ENCODE peak calls at places on chromosomes 3 and 15, in seven cellular contexts. N, L, X, Z, D, O and U are unnamed samples.
A peak's percentile ranks its signal among the peaks of the same experiment; 100 is the strongest.

GRCh38 chr15:77052556-77052955 is 18.4 kb downstream of the TSPAN3 start:
- DNase-seq in N (no peak), L (no peak), X (no peak), Z (no peak), D (no peak), O (no peak), U (no peak)

GRCh38 chr3:8509961-8510360 is 8.3 kb downstream of the LMCD1 start:
- DNase-seq in N (no peak), L (no peak), X (peak; percentile 78), Z (no peak), D (no peak), O (peak; percentile 91), U (no peak)

GRCh38 chr3:177150970-177151627 is 46.2 kb downstream of the TBL1XR1 start:
- DNase-seq in N (no peak), L (peak; percentile 32), X (no peak), Z (no peak), D (no peak), O (peak; percentile 85), U (no peak)

GRCh38 chr15:45376300-45376928 is 1.9 kb downstream of the GATM start:
- DNase-seq in N (no peak), L (no peak), X (no peak), Z (no peak), D (no peak), O (no peak), U (no peak)

GRCh38 chr3:107674371-107674770 is 151.6 kb downstream of the BBX start:
- DNase-seq in N (no peak), L (no peak), X (peak; percentile 56), Z (peak; percentile 61), D (no peak), O (peak; percentile 46), U (no peak)

GRCh38 chr15:48965972-48966371 is 2.3 kb upstream of the SHC4 start:
- DNase-seq in N (no peak), L (no peak), X (no peak), Z (peak; percentile 84), D (peak; percentile 60), O (peak; percentile 72), U (no peak)

GRCh38 chr3:169662215-169663070 is 1.1 kb downstream of the MECOM start:
- DNase-seq in N (no peak), L (peak; percentile 94), X (peak; percentile 78), Z (peak; percentile 75), D (peak; percentile 90), O (peak; percentile 82), U (peak; percentile 17)

GRCh38 chr3:48599077-48599501 is 4.0 kb upstream of the COL7A1 start:
- DNase-seq in N (no peak), L (no peak), X (no peak), Z (no peak), D (no peak), O (no peak), U (no peak)

GRCh38 chr3:177722386-177722785 is 525.1 kb upstream of the TBL1XR1 start:
- DNase-seq in N (no peak), L (no peak), X (no peak), Z (no peak), D (no peak), O (no peak), U (no peak)

DNA sequence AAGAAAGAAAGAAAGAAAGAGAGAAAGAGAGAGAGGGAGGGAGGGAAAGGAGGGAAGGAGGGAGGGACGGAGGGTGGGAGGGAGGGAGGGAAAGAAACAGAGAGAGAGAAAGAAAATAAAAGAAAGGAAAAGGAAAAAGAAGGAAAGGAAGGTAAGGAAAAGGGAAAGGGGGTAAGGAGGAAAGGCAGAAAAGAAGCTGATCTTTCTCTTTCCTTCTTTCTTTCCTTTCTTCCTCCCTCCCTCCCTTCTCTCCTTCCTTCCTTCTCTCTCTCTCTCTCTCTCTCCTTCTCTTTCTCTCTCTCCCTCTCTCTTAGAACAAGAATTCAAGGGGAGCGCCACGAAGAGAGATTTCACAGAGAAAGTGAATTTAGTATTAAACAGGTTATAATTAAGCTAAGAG is 25.8 kb upstream of the TMCC1 start:
- DNase-seq in N (no peak), L (no peak), X (no peak), Z (no peak), D (no peak), O (no peak), U (no peak)
- H3K9me3 ChIP-seq in N (peaks cover 19% of the 10 kb centered on the region), L (no peaks in the 10 kb centered on the region), X (peaks cover 20% of the 10 kb centered on the region), Z (peaks cover 9% of the 10 kb centered on the region), D (peaks cover 14% of the 10 kb centered on the region), O (no peaks in the 10 kb centered on the region), U (peaks cover 8% of the 10 kb centered on the region)

DNA sequence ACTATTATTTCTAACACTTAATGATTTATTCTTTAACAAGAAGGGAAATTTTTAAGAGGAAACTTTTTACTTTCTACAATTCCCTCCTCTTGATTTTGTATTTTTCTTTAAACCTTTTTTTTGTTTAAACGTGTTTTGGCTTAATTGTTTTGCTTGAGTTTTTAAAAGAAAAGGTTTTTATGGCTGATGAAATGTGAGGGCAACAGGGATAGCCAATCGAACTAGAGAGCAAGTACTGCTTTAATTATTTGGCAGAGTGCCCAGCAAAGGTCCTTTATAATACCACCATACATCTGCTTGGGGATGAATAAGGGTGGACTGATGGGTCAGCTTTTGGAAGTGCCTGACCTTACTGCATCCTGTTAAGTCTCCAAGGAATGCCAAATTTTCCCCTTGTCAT is 19.6 kb upstream of the MTHFS start:
- DNase-seq in N (no peak), L (no peak), X (no peak), Z (no peak), D (no peak), O (peak; percentile 59), U (no peak)
- H3K9me3 ChIP-seq in N (peaks cover 41% of the 10 kb centered on the region), L (no peaks in the 10 kb centered on the region), X (peaks cover 65% of the 10 kb centered on the region), Z (peaks cover 27% of the 10 kb centered on the region), D (peaks cover 15% of the 10 kb centered on the region), O (no peaks in the 10 kb centered on the region), U (peaks cover 18% of the 10 kb centered on the region)

DNA sequence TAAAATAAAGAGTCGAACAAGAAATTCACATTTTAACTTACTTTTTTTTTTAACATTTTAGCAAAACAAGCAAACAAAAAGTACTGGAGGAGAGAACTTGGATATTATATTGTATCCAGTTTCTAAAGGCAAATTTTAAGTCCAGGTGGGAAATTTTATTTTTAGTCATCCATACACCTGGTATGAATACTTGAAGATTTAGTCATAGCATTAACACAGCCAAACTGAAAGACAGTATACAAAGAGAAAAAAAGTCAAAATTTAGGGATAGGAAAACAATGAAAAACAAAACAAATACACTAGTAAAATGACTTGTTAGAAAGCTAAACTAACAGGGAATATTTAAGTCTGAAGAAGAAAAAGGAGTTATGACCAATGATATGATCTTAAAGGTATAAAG is 69.1 kb downstream of the PROS1 start:
- DNase-seq in N (no peak), L (no peak), X (no peak), Z (no peak), D (no peak), O (no peak), U (no peak)
- H3K9me3 ChIP-seq in N (no peaks in the 10 kb centered on the region), L (no peaks in the 10 kb centered on the region), X (no peaks in the 10 kb centered on the region), Z (no peaks in the 10 kb centered on the region), D (no peaks in the 10 kb centered on the region), O (no peaks in the 10 kb centered on the region), U (no peaks in the 10 kb centered on the region)

DNA sequence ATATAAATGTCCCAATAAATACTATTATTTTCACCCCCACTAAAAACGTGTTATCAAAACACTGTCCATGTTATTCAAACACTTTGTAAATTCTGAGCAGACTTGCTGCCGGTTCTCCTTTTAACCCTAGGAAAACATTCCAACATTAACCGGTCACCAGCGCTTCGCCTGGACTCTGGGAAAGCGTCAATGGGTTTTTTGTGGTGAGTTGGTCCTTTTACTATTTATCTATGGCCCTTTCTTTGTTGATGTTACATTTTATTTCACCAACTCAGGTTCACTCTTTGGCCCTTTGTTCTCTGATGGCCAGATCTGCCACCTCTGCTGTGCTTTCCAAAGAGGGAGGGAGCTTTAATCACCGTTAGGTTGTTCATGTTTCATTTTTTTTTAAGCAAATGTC is 4.1 kb upstream of the EOMES start:
- DNase-seq in N (no peak), L (no peak), X (no peak), Z (no peak), D (no peak), O (no peak), U (no peak)
- H3K9me3 ChIP-seq in N (no peaks in the 10 kb centered on the region), L (no peaks in the 10 kb centered on the region), X (no peaks in the 10 kb centered on the region), Z (no peaks in the 10 kb centered on the region), D (no peaks in the 10 kb centered on the region), O (no peaks in the 10 kb centered on the region), U (peaks cover 3% of the 10 kb centered on the region)

GRCh38 chr3:44571024-44571423 is 13.7 kb upstream of the ZNF660 start:
- DNase-seq in N (no peak), L (no peak), X (no peak), Z (no peak), D (no peak), O (no peak), U (no peak)
- H3K9me3 ChIP-seq in N (peaks cover 31% of the 10 kb centered on the region), L (no peaks in the 10 kb centered on the region), X (peaks cover 35% of the 10 kb centered on the region), Z (no peaks in the 10 kb centered on the region), D (no peaks in the 10 kb centered on the region), O (no peaks in the 10 kb centered on the region), U (peaks cover 16% of the 10 kb centered on the region)

DNA sequence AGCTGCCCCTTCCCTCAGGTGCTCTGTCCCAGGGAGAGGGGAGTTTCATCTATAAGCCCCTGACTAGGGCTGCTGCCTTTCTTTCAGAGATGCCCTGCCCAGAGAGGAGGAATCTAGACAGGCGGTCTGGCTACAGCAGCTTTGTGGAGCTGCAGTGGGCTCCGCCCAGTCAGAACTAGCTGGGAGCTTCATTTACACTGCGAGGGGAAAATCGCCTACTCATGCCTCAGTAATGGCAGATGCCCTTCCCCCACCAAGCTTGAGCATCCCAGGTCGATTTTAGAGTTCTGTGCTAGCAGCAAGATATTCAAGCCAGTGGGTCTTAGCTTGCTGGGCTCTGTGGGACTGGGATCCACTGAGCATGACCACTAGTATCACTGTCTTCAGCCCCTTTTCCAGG is 181.1 kb upstream of the RARB start:
- DNase-seq in N (no peak), L (no peak), X (no peak), Z (no peak), D (no peak), O (no peak), U (no peak)
- H3K9me3 ChIP-seq in N (no peaks in the 10 kb centered on the region), L (no peaks in the 10 kb centered on the region), X (peaks cover 7% of the 10 kb centered on the region), Z (no peaks in the 10 kb centered on the region), D (no peaks in the 10 kb centered on the region), O (no peaks in the 10 kb centered on the region), U (no peaks in the 10 kb centered on the region)

GRCh38 chr15:25248583-25249235 is 190.1 kb downstream of the UBE3A start:
- DNase-seq in N (no peak), L (no peak), X (peak; percentile 31), Z (peak; percentile 61), D (peak; percentile 2), O (no peak), U (no peak)
- H3K9me3 ChIP-seq in N (no peaks in the 10 kb centered on the region), L (no peaks in the 10 kb centered on the region), X (no peaks in the 10 kb centered on the region), Z (peaks cover 4% of the 10 kb centered on the region), D (no peaks in the 10 kb centered on the region), O (no peaks in the 10 kb centered on the region), U (no peaks in the 10 kb centered on the region)

GRCh38 chr3:118146658-118147375 is 887.8 kb downstream of the IGSF11 start:
- DNase-seq in N (no peak), L (no peak), X (no peak), Z (no peak), D (no peak), O (no peak), U (no peak)
- H3K9me3 ChIP-seq in N (no peaks in the 10 kb centered on the region), L (no peaks in the 10 kb centered on the region), X (no peaks in the 10 kb centered on the region), Z (no peaks in the 10 kb centered on the region), D (no peaks in the 10 kb centered on the region), O (no peaks in the 10 kb centered on the region), U (no peaks in the 10 kb centered on the region)